ENCODE peak calls at places on chromosomes 4 and X, in five cellular contexts. Y is K562, F is tibial nerve, C is NB4, R is heart left ventricle. Z is an unnamed sample.

GRCh38 chrX:126770179-126770578 is 49.4 kb upstream of the PRR32 start:
- DNase-seq in Y (peak; percentile 15), F (peak; percentile 5), C (peak; percentile 40), R (no peak), Z (no peak)

GRCh38 chrX:72029473-72030411 is 102.0 kb downstream of the RTL5 start:
- DNase-seq in Y (no peak), F (no peak), C (no peak), R (no peak), Z (no peak)

GRCh38 chrX:101462892-101463291 is 22.4 kb upstream of the ARMCX4 start:
- DNase-seq in Y (no peak), F (no peak), C (peak; percentile 3), R (no peak), Z (no peak)

GRCh38 chr4:56892686-56893085 is 15.0 kb upstream of the REST start:
- DNase-seq in Y (no peak), F (no peak), C (peak; percentile 46), R (no peak), Z (no peak)

GRCh38 chr4:16758816-16759215 is 139.6 kb downstream of the LDB2 start:
- DNase-seq in Y (no peak), F (no peak), C (no peak), R (no peak), Z (no peak)

GRCh38 chr4:11367371-11367770 is 61.3 kb downstream of the HS3ST1 start:
- DNase-seq in Y (no peak), F (peak; percentile 96), C (no peak), R (peak; percentile 58), Z (peak; percentile 79)

GRCh38 chrX:131330735-131331134 is 41.6 kb upstream of the IGSF1 start:
- DNase-seq in Y (no peak), F (no peak), C (no peak), R (no peak), Z (no peak)

GRCh38 chrX:63747331-63747730 is 37.7 kb downstream of the ARHGEF9 start:
- DNase-seq in Y (no peak), F (no peak), C (no peak), R (no peak), Z (no peak)

GRCh38 chr4:141158219-141158618 is 24.9 kb upstream of the RNF150 start:
- DNase-seq in Y (peak; percentile 19), F (no peak), C (peak; percentile 36), R (no peak), Z (no peak)

GRCh38 chrX:10679387-10679786 is 59.0 kb upstream of the MID1 start:
- DNase-seq in Y (no peak), F (no peak), C (no peak), R (no peak), Z (no peak)

GRCh38 chrX:38649674-38650647 is 88.6 kb downstream of the TSPAN7 start:
- DNase-seq in Y (peak; percentile 56), F (no peak), C (no peak), R (no peak), Z (peak; percentile 75)

GRCh38 chrX:15721911-15722310 is 16.2 kb upstream of the CA5B start:
- DNase-seq in Y (no peak), F (no peak), C (no peak), R (no peak), Z (no peak)

GRCh38 chr4:104490770-104491395 is 3.8 kb downstream of the CXXC4 start:
- DNase-seq in Y (peak; percentile 48), F (peak; percentile 35), C (peak; percentile 67), R (peak; percentile 77), Z (peak; percentile 25)

GRCh38 chr4:8278421-8279287 is 9.1 kb downstream of the HTRA3 start:
- DNase-seq in Y (no peak), F (no peak), C (peak; percentile 91), R (no peak), Z (no peak)

GRCh38 chr4:151807220-151807619 is 46.4 kb upstream of the GATB start:
- DNase-seq in Y (no peak), F (no peak), C (no peak), R (peak; percentile 69), Z (no peak)

GRCh38 chrX:156004740-156005139 is 7.2 kb downstream of the IL9R start:
- DNase-seq in Y (no peak), F (no peak), C (no peak), R (no peak), Z (no peak)

GRCh38 chrX:20252392-20253231 is 14.1 kb downstream of the RPS6KA3 start:
- DNase-seq in Y (peak; percentile 43), F (peak; percentile 36), C (peak; percentile 63), R (peak; percentile 25), Z (peak; percentile 44)

GRCh38 chr4:70678383-70678999 is 9.8 kb upstream of the UTP3 start:
- DNase-seq in Y (no peak), F (no peak), C (no peak), R (no peak), Z (no peak)

GRCh38 chrX:20410540-20410939 is 143.8 kb upstream of the RPS6KA3 start:
- DNase-seq in Y (no peak), F (no peak), C (no peak), R (no peak), Z (no peak)

GRCh38 chrX:43559643-43560042 is 96.5 kb upstream of the MAOA start:
- DNase-seq in Y (peak; percentile 11), F (peak; percentile 19), C (peak; percentile 49), R (peak; percentile 16), Z (no peak)

GRCh38 chrX:113369056-113369455 is 528.4 kb upstream of the AMOT start:
- DNase-seq in Y (no peak), F (no peak), C (no peak), R (no peak), Z (no peak)

GRCh38 chr4:128267745-128268144 is 19.9 kb downstream of the PGRMC2 start:
- DNase-seq in Y (no peak), F (no peak), C (no peak), R (no peak), Z (no peak)

GRCh38 chr4:170949084-170949483 is 859.3 kb upstream of the AADAT start:
- DNase-seq in Y (no peak), F (no peak), C (no peak), R (no peak), Z (no peak)

GRCh38 chrX:30713061-30713525 is 59.9 kb downstream of the GK start:
- DNase-seq in Y (peak; percentile 5), F (peak; percentile 48), C (peak; percentile 75), R (peak; percentile 12), Z (no peak)

GRCh38 chrX:17527135-17527701 is 152.2 kb downstream of the NHS start:
- DNase-seq in Y (no peak), F (peak; percentile 13), C (peak; percentile 80), R (peak; percentile 43), Z (peak; percentile 21)

GRCh38 chr4:158013858-158014257 is 159.0 kb downstream of the GASK1B start:
- DNase-seq in Y (no peak), F (no peak), C (no peak), R (no peak), Z (no peak)

GRCh38 chr4:3112979-3113469 is 38.5 kb downstream of the HTT start:
- DNase-seq in Y (no peak), F (no peak), C (no peak), R (no peak), Z (no peak)

GRCh38 chrX:76220856-76221255 is 48.0 kb downstream of the PBDC1 start:
- DNase-seq in Y (no peak), F (no peak), C (no peak), R (no peak), Z (no peak)

GRCh38 chrX:8731579-8732395 is at the start of gene ANOS1:
- DNase-seq in Y (no peak), F (peak; percentile 23), C (no peak), R (peak; percentile 69), Z (peak; percentile 67)

GRCh38 chr4:15906024-15906443 is 32.5 kb downstream of the FGFBP1 start:
- DNase-seq in Y (peak; percentile 29), F (no peak), C (peak; percentile 91), R (no peak), Z (no peak)

GRCh38 chrX:16771483-16772398 is 14.5 kb upstream of the TXLNG start:
- DNase-seq in Y (peak; percentile 56), F (no peak), C (peak; percentile 79), R (no peak), Z (no peak)

GRCh38 chr4:78704981-78705757 is 71.0 kb upstream of the BMP2K start:
- DNase-seq in Y (no peak), F (no peak), C (no peak), R (no peak), Z (no peak)

DNA sequence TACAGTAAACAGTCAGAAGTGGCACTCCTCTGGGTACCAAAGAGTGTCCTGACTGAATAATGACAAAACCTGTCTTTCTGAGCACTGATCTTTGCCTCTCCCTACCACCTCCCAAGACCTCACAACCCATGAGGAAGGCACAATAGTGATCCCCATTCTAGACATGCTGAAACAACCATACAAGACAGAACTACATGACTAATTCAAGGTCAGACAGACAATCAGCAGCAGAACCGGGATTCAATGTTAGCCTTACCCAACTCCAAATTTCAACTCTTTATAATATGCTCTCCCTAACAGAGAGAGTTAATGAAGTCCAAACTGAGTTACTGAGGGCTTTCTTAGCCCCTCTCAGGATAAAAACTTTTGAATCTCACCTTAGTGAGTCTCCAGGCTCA is 71.0 kb downstream of the IRF2 start:
- DNase-seq in Y (no peak), F (no peak), C (no peak), R (no peak), Z (no peak)
- TF ChIP-seq POLR2A in Y (no peak), F (no peak), C (no peak), R (no peak), Z (no peak)

GRCh38 chr4:101187837-101188236 is 159.5 kb downstream of the PPP3CA start:
- DNase-seq in Y (no peak), F (no peak), C (no peak), R (no peak), Z (no peak)
- TF ChIP-seq CTCF in Y (no peak), F (no peak), C (no peak), R (peak; percentile 51), Z (no peak)

GRCh38 chr4:112185740-112186670 is 40.8 kb downstream of the FAM241A start:
- DNase-seq in Y (no peak), F (no peak), C (peak; percentile 85), R (no peak), Z (no peak)

GRCh38 chr4:112185334-112185733 is 40.1 kb downstream of the FAM241A start:
- DNase-seq in Y (no peak), F (no peak), C (no peak), R (no peak), Z (no peak)

GRCh38 chr4:112196446-112196845 is 35.1 kb upstream of the AP1AR start:
- DNase-seq in Y (no peak), F (no peak), C (no peak), R (no peak), Z (no peak)

GRCh38 chr4:112189754-112190153 is 41.8 kb upstream of the AP1AR start:
- DNase-seq in Y (no peak), F (no peak), C (no peak), R (no peak), Z (no peak)

GRCh38 chr4:112190684-112191083 is 40.9 kb upstream of the AP1AR start:
- DNase-seq in Y (no peak), F (no peak), C (no peak), R (no peak), Z (no peak)
- H3K4me3 ChIP-seq in Y (no peak overlapping the region), F (no peak overlapping the region), C (no peak overlapping the region), R (no peak overlapping the region), Z (no peak overlapping the region)

DNA sequence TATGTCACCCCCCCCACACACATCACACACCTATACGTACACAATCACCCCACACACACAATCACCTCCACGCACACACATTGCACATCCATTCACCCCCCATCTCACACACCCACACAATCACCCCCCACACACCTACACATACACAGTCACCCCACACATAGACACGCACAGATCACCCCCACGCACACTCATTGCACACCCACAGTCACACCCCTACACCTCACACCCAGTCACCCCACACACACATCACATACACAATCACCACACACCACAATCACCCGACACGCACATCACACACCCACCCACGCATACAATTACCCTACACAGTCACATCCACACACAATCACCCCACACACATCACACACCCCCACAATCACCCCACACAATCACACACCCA is 15.9 kb upstream of the TADA2B start:
- DNase-seq in Y (no peak), F (no peak), C (no peak), R (no peak), Z (no peak)
- TF ChIP-seq POLR2A in Y (no peak), F (no peak), C (no peak), R (no peak), Z (no peak)

Z was measured in gastrocnemius medialis.